ENCODE peak calls at places on chromosomes 16 and 17, in four cellular contexts. S is HL-60, R is HCT116, X is sigmoid colon. A is an unnamed sample.

GRCh38 chr16:19282101-19282500 is 3.4 kb upstream of the CLEC19A start:
- DNase-seq in X (no peak), S (no peak), R (no peak), A (no peak)

GRCh38 chr16:66580605-66581209 is 1.4 kb downstream of the CMTM2 start:
- DNase-seq in X (no peak), R (no peak), S (no peak), A (no peak)

GRCh38 chr17:8060274-8060673 is 21.4 kb downstream of the ALOX15B start:
- DNase-seq in R (peak; percentile 75), S (peak; percentile 38), X (peak; percentile 65), A (no peak)

GRCh38 chr17:39755550-39756375 is 18.0 kb downstream of the GRB7 start:
- DNase-seq in R (no peak), X (peak; percentile 56), S (no peak), A (no peak)

GRCh38 chr16:21097151-21097550 is 53.5 kb downstream of the DNAH3 start:
- DNase-seq in R (no peak), X (no peak), S (no peak), A (no peak)

GRCh38 chr17:55825213-55825612 is 74.4 kb downstream of the PCTP start:
- DNase-seq in R (no peak), X (no peak), S (no peak), A (no peak)

GRCh38 chr17:49879505-49879904 is 31.6 kb upstream of the TAC4 start:
- DNase-seq in R (no peak), X (no peak), S (no peak), A (no peak)

GRCh38 chr17:68462381-68463210 is 5.3 kb upstream of the WIPI1 start:
- DNase-seq in S (peak; percentile 74), R (peak; percentile 92), X (peak; percentile 78), A (peak; percentile 74)

GRCh38 chr17:55770220-55770870 is 19.5 kb downstream of the PCTP start:
- DNase-seq in X (no peak), S (no peak), R (peak; percentile 43), A (no peak)

GRCh38 chr17:79055197-79055596 is 19.4 kb upstream of the ENGASE start:
- DNase-seq in R (no peak), X (no peak), S (no peak), A (no peak)

GRCh38 chr16:9060225-9060624 is 31.2 kb upstream of the HAPSTR1 start:
- DNase-seq in X (no peak), R (no peak), S (no peak), A (no peak)

GRCh38 chr17:31067699-31068184 is 27.0 kb upstream of the NF1 start:
- DNase-seq in R (peak; percentile 34), S (no peak), X (no peak), A (no peak)

GRCh38 chr16:50313596-50314483 is 47.5 kb downstream of the ADCY7 start:
- DNase-seq in X (peak; percentile 76), S (peak; percentile 94), R (no peak), A (peak; percentile 87)

DNA sequence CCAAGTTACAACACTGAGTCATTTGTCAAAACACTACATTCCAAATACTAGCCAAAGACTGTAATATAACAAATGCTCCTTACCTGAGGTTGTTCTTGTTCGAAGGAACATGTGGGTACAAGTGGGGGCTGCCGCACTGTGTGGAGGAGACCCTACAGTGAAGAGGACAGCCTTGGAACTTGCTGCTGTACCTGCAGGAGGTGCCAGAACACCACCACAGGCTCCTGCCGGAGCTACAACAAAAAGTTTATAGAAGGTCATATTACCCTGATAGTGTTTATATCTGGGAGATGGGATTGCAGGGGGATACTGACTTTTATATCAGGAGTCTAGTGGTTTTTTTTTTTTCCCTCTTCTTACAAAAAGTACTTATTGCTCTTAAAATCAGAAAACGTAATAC is 37.8 kb upstream of the ALDH3A1 start:
- DNase-seq in R (no peak), X (no peak), S (no peak), A (no peak)
- TF ChIP-seq CTCF in R (peak; percentile 33), X (no peak), S (no peak), A (no peak)

GRCh38 chr16:56817938-56818337 is 47.1 kb upstream of the SLC12A3 start:
- DNase-seq in R (no peak), X (no peak), S (no peak), A (no peak)
- TF ChIP-seq POLR2AphosphoS5 in R (no peak), X (no peak), S (no peak), A (no peak)

GRCh38 chr16:4517812-4518211 is 20.8 kb downstream of the CDIP1 start:
- DNase-seq in S (peak; percentile 34), X (no peak), R (no peak), A (no peak)
- TF ChIP-seq CTCF in S (peak; percentile 28), X (peak; percentile 27), R (peak; percentile 80), A (no peak)

DNA sequence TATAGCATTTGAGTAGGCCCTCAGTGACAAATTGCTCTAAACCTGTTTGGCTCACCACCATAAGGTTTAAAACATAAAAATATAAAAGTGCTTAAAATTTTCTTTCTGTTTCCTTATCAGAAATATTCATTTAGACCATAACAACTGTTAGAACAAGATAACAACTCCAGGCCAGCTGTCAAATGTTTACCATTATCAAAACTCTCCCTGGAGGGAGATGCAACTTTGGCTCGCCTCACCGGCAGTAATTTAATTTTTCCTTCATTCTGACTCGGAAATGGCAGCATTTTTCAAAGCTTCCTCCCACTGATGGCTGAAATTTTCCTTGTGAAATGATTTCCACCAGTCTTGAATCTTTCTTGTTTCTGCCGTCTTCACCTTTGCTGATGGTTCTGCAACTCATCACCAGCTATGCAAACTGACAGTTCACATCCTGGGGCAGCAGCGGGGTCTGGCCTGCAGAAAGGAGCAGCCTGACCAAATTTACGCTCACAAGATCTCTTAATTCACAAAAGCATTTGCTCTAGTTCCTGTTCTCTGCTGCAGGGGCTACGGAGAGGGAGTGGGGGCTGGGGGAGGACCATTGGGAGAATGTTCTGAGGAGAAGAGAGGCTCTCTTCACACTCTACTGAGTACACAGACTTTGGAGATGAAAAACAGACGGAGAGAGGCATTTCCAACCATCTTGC is 254.6 kb upstream of the TBX2 start:
- DNase-seq in S (peak; percentile 6), R (no peak), X (no peak), A (no peak)
- TF ChIP-seq POLR2AphosphoS5 in S (no peak), R (no peak), X (no peak), A (no peak)

GRCh38 chr17:28364665-28365363 is at the start of gene SEBOX:
- DNase-seq in S (no peak), X (no peak), R (no peak), A (no peak)

GRCh38 chr17:28365487-28365886 is 488 bp upstream of the SEBOX start:
- DNase-seq in X (no peak), S (no peak), R (no peak), A (no peak)

GRCh38 chr17:28367641-28368305 is 2.3 kb downstream of the VTN start:
- DNase-seq in S (no peak), R (no peak), X (no peak), A (no peak)

GRCh38 chr17:28368306-28368831 is 1.7 kb downstream of the VTN start:
- DNase-seq in X (no peak), S (no peak), R (no peak), A (no peak)

DNA sequence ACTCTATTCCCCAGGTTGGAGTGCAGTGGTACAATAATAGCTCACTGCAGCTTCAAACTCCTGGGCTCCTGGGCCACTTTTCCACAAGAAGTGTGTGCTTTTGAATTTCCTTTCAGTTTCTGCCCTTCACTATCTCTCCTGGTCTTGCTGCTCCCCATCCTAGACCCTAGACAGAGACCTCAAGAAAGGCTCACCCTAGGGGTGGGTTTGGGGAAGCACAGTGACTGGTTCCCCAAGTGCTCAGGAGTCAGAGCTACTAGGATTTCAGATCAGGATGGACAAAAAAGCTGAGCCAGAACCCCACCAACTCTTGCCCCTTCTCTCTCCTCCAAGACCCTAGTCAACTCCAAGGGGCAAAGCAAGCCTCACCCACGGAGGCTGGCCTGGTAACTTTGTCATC is 1.6 kb upstream of the SEBOX start:
- DNase-seq in S (no peak), R (no peak), X (no peak), A (no peak)
- TF ChIP-seq CTCF in S (no peak), R (peak; percentile 14), X (no peak), A (no peak)

DNA sequence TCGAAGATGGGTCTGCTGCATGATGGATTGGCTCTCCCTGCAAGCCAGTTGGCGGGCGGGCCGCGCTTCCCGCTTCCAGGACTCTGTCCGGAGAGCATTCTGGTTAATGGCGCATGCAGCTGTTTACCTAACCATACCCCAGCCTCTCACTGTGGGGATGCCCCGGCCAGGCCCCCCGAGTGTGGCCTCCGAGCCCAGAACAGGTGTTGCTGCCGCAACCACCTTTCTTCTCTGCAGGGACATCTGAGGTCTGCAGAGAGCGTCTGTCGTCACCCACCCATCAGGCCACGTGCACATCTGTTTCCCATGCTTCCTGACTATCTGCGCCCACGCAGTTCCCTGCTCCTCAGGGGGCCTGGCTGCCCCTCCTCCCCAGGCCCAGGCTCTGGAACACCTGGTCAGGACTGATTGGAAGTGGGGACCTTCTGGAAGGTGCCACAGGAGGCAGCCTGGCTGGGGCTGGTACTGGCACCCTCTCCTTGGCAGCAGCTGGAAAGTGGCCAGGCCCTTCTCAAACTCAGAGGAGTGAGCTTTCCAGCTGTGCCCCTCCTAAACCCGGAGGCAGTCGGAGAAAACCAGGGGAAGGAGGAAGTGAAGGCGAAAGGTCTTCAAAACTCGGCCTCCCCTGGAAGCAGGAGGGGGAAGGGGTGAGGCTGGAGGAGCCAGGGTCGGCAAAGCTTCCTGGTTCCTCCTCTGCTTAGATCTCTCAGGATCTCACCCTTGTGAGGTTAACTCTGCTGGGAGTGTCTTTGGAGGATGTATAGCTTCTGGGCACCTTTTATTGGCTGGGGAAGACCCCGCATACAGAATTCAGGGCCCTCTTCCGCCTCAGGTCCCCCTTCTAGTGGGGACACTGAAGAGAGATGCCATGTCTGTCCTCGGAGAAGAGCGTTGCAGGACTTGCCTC is 64.5 kb upstream of the CIBAR2 start:
- DNase-seq in X (no peak), R (no peak), S (no peak), A (no peak)
- TF ChIP-seq POLR2AphosphoS5 in X (no peak), R (no peak), S (no peak), A (no peak)

GRCh38 chr17:64067642-64068041 is 47.2 kb upstream of the ICAM2 start:
- DNase-seq in R (no peak), S (no peak), X (no peak), A (no peak)
- TF ChIP-seq CTCF in R (no peak), S (no peak), X (no peak), A (no peak)

A was measured in suprapubic skin.